ENCODE peak calls at places on chromosomes 3 and 15, in six cellular contexts. U is thoracic aorta, Y is body of pancreas, O is upper lobe of right lung, H is heart right ventricle, V is esophagus muscularis mucosa. M is an unnamed sample.

GRCh38 chr15:63334821-63335220 is 46.8 kb downstream of the CA12 start:
- DNase-seq in O (no peak), Y (no peak), U (no peak), H (no peak), V (no peak), M (no peak)

GRCh38 chr3:29453278-29453961 is 172.5 kb downstream of the RBMS3 start:
- DNase-seq in U (no peak), Y (peak), V (no peak), O (peak), H (peak), M (peak)

GRCh38 chr15:45855210-45855906 is 220.5 kb downstream of the SQOR start:
- DNase-seq in Y (peak), U (no peak), H (no peak), V (no peak), O (no peak), M (no peak)

GRCh38 chr15:82894971-82895520 is 57.5 kb downstream of the HOMER2 start:
- DNase-seq in Y (no peak), V (no peak), H (no peak), O (no peak), U (no peak), M (no peak)

GRCh38 chr3:67601919-67602608 is 52.3 kb downstream of the SUCLG2 start:
- DNase-seq in H (no peak), V (no peak), O (no peak), U (no peak), Y (no peak), M (no peak)

GRCh38 chr15:60721706-60722105 is 242.8 kb upstream of the ICE2 start:
- DNase-seq in H (no peak), U (no peak), O (no peak), Y (no peak), V (no peak), M (no peak)

GRCh38 chr3:124941729-124942128 is 7.2 kb upstream of the MUC13 start:
- DNase-seq in O (no peak), H (no peak), U (no peak), V (no peak), Y (no peak), M (no peak)

GRCh38 chr3:28053759-28054158 is 187.7 kb upstream of the CMC1 start:
- DNase-seq in U (no peak), V (no peak), Y (no peak), O (no peak), H (no peak), M (no peak)

GRCh38 chr15:52132066-52132465 is 19.5 kb upstream of the BCL2L10 start:
- DNase-seq in Y (no peak), O (no peak), H (no peak), V (no peak), U (no peak), M (no peak)

GRCh38 chr15:25798207-25798931 is 64.8 kb downstream of the ATP10A start:
- DNase-seq in O (peak), H (no peak), U (no peak), V (peak), Y (no peak), M (no peak)

GRCh38 chr3:170301404-170301803 is 56.1 kb upstream of the SKIL start:
- DNase-seq in Y (no peak), O (no peak), U (no peak), H (no peak), V (no peak), M (no peak)

GRCh38 chr3:194355379-194355778 is 4.3 kb upstream of the CPN2 start:
- DNase-seq in U (no peak), Y (no peak), O (no peak), H (no peak), V (no peak), M (no peak)

GRCh38 chr3:152243301-152243711 is 25.4 kb upstream of the MBNL1 start:
- DNase-seq in U (no peak), O (no peak), Y (no peak), H (no peak), V (no peak), M (no peak)

GRCh38 chr3:105829879-105830622 is 38.8 kb downstream of the CBLB start:
- DNase-seq in O (no peak), Y (no peak), U (no peak), H (no peak), V (no peak), M (no peak)

GRCh38 chr3:187841552-187841951 is 96.3 kb upstream of the BCL6 start:
- DNase-seq in Y (no peak), O (no peak), H (no peak), V (peak), U (no peak), M (no peak)

GRCh38 chr15:50181206-50181982 is 602 bp upstream of the SLC27A2 start:
- DNase-seq in V (no peak), U (no peak), Y (no peak), H (no peak), O (no peak), M (no peak)

GRCh38 chr3:146593776-146594175 is 11.4 kb downstream of the PLSCR5 start:
- DNase-seq in H (no peak), V (no peak), Y (no peak), U (no peak), O (no peak), M (no peak)

GRCh38 chr15:39886418-39886817 is 33.6 kb downstream of the GPR176 start:
- DNase-seq in H (no peak), U (no peak), O (no peak), V (no peak), Y (no peak), M (no peak)

GRCh38 chr3:71817262-71817661 is 32.3 kb upstream of the PROK2 start:
- DNase-seq in H (no peak), V (peak), U (no peak), Y (no peak), O (no peak), M (no peak)

GRCh38 chr3:187098925-187099512 is 40.3 kb downstream of the RPL39L start:
- DNase-seq in U (no peak), Y (no peak), O (no peak), H (no peak), V (no peak), M (no peak)

GRCh38 chr15:22831473-22831872 is 7.0 kb upstream of the NIPA2 start:
- DNase-seq in V (no peak), Y (no peak), H (no peak), O (no peak), U (no peak), M (no peak)

GRCh38 chr3:131216801-131217200 is 164.8 kb upstream of the NUDT16 start:
- DNase-seq in O (no peak), U (peak), H (no peak), Y (peak), V (no peak), M (no peak)

GRCh38 chr3:141389703-141390102 is 21.4 kb downstream of the ZBTB38 start:
- DNase-seq in O (no peak), Y (no peak), H (no peak), V (no peak), U (no peak), M (no peak)

GRCh38 chr3:50388021-50388719 is 28.8 kb upstream of the TMEM115 start:
- DNase-seq in H (no peak), O (no peak), Y (peak), V (no peak), U (no peak), M (no peak)

GRCh38 chr15:33716025-33716424 is 252.3 kb upstream of the CHRM5 start:
- DNase-seq in U (no peak), H (no peak), O (no peak), V (no peak), Y (no peak), M (no peak)

GRCh38 chr3:30550246-30550645 is 56.2 kb upstream of the TGFBR2 start:
- DNase-seq in Y (no peak), V (no peak), H (no peak), O (no peak), U (no peak), M (no peak)

GRCh38 chr3:152538518-152538917 is 269.8 kb downstream of the MBNL1 start:
- DNase-seq in U (no peak), Y (no peak), V (no peak), H (no peak), O (no peak), M (no peak)

GRCh38 chr3:155352900-155353490 is 59.5 kb upstream of the STRIT1 start:
- DNase-seq in H (no peak), Y (no peak), V (no peak), U (no peak), O (no peak), M (no peak)

GRCh38 chr3:43792904-43793303 is 102.2 kb downstream of the ABHD5 start:
- DNase-seq in Y (peak), H (no peak), O (no peak), U (no peak), V (peak), M (no peak)

GRCh38 chr3:160330111-160330510 is 68.9 kb downstream of the IFT80 start:
- DNase-seq in O (no peak), U (no peak), Y (peak), H (no peak), V (no peak), M (no peak)

GRCh38 chr3:160330690-160331089 is 68.3 kb downstream of the IFT80 start:
- DNase-seq in H (no peak), Y (no peak), V (no peak), U (no peak), O (no peak), M (no peak)

GRCh38 chr3:160331127-160331937 is 67.7 kb downstream of the IFT80 start:
- DNase-seq in U (no peak), Y (no peak), V (no peak), H (no peak), O (no peak), M (no peak)
- H3K27ac ChIP-seq in U (no peak), Y (no peak), V (no peak), H (no peak), O (no peak), M (no peak)

DNA sequence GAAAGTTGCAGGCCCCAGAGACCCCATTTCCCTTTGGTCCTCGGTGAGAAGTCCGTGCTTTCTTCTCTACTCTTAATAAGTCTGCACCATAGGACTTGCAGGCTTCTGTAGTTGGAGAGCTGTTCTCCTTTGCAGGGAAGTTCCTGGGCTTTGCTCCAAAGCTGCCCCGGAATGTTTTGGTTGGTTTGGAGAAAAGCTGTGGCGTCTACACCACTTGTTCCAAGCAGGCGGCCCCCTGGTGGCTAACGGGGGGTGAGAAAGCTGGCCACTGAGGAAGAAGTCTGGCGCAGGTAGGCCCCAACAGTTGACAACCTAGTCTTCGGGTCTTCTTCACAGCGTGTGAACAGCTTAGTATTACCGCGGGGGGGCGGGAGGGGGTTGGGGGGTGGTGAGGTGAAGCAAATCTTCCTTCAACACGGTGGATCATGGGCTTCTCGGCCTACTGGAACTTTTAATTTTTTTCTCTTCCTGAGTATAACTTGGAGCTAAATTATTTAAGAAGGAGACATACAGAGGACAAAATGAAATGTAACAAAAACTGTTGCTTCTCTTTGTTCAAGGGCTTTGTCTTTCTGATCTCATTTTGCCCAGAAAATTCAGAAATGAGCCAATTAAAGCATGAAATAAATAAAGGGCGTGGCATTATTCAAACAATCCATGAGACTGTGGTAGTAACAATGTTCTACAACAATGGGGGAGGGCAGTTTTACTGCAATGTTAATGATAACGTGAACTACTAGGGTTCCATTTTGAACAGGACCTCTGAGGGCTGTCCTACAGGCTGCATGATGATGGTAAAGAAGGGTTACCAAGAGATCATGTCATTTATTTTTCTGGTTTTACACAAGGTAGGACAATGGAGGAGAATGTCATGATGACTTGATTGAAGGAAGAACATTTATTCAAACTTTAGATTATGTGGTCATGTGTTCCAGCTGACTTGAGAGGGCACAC is 2.2 kb upstream of the THRB start:
- DNase-seq in O (peak), Y (peak), H (peak), U (peak), V (no peak), M (peak)
- TF ChIP-seq CTCF in O (peak), Y (peak), H (peak), U (peak), V (peak), M (peak)

DNA sequence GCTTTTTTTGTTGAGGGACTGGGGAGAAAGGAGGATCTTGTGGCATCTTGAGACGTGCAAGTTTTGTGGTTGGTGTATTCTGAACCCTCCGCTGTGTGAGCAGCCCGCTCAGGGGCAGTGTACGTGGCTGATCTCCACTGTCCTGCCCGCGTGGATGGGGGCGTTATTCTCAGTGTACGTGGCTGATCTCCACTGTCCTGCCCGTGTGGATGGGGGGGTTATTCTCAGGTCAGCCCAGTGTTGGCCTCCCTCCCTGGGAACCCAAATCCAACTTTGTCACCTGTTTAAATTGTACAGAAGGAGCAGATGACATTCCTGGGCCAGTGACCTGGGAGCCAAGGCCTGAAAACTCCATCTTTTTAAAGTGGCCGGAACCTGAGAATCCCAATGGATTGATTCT is 84.0 kb downstream of the PGPEP1L start:
- DNase-seq in H (no peak), U (no peak), Y (no peak), V (no peak), O (no peak), M (no peak)
- H3K27ac ChIP-seq in H (no peak), U (peak), Y (peak), V (no peak), O (no peak), M (no peak)

GRCh38 chr15:79595995-79596622 is 164.0 kb downstream of the MINAR1 start:
- DNase-seq in H (no peak), O (no peak), U (no peak), Y (peak), V (peak), M (peak)
- TF ChIP-seq CTCF in H (peak), O (peak), U (peak), Y (peak), V (peak), M (no peak)

GRCh38 chr3:172586447-172586846 is 63.2 kb upstream of the TNFSF10 start:
- DNase-seq in H (no peak), V (no peak), U (no peak), O (no peak), Y (no peak), M (no peak)
- H3K27ac ChIP-seq in H (peak), V (peak), U (peak), O (peak), Y (no peak), M (peak)

GRCh38 chr3:181213347-181213746 is 223.8 kb upstream of the DNAJC19 start:
- DNase-seq in O (no peak), Y (no peak), H (no peak), V (no peak), U (no peak), M (no peak)

GRCh38 chr3:181212271-181212670 is 222.7 kb upstream of the DNAJC19 start:
- DNase-seq in Y (no peak), V (no peak), H (no peak), O (no peak), U (no peak), M (no peak)

GRCh38 chr3:181210275-181210674 is 220.7 kb upstream of the DNAJC19 start:
- DNase-seq in Y (no peak), V (no peak), H (no peak), U (no peak), O (no peak), M (no peak)
- TF ChIP-seq CTCF in Y (peak), V (no peak), H (peak), U (peak), O (peak), M (no peak)

DNA sequence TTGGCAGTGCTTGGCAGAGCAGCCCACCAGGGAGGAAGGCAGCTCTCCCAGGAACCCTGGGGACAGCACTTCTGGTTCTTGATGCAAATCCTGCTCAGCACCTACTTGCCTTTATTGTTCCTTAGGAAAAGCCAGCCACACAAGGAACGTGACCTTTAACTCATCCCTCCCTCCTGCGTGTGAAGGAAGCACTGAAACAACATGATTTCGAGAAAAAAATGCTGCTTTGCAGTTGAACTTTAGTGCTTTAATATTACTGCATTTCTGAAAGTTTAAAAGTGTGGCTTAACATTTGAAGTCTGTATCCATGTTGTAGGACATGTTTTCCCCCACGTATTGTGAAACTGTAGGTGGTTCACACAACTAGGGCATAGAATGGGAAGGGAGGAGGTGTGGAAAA is 50.4 kb upstream of the CTNNB1 start:
- DNase-seq in V (no peak), H (no peak), U (no peak), O (no peak), Y (no peak), M (no peak)
- H3K27ac ChIP-seq in V (no peak), H (no peak), U (no peak), O (no peak), Y (no peak), M (no peak)

GRCh38 chr3:6229778-6230410 is 631.0 kb upstream of the GRM7 start:
- DNase-seq in O (no peak), V (no peak), U (no peak), Y (no peak), H (no peak), M (no peak)
- TF ChIP-seq CTCF in O (no peak), V (no peak), U (no peak), Y (no peak), H (no peak), M (no peak)

DNA sequence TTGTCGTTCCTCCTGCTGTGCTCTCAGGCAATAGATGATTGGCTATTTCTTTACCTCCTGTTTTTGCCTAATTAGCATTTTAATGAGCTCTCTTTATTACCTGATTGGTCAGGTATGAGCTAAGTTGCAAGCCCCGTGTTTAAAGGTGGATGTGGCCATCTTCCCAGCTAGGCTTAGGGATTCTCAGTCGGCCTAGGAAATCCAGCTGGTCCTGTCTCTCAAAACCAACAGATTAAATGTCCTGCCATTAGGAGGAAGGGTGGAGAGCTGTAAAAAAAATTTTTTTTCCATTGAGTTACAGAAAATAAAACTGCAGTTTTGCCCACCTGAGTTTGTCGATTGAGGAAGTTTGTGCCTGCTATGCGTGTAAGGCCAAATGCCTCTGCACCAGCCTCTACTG is 5.4 kb upstream of the ACSBG1 start:
- DNase-seq in Y (no peak), H (no peak), U (no peak), V (no peak), O (no peak), M (no peak)
- H3K27ac ChIP-seq in Y (no peak), H (no peak), U (no peak), V (no peak), O (no peak), M (peak)

M was measured in gastrocnemius medialis.